ENCODE peak calls at places on chromosomes 7 and 10, in five cellular contexts. P is A549; K is adrenal gland; C is fibroblast of lung; A is CD4-positive, alpha-beta T cell. Q is an unnamed sample.

GRCh38 chr7:106071356-106071998 is 40.6 kb downstream of the SYPL1 start:
- DNase-seq in P (no peak), K (peak), C (peak), A (no peak), Q (no peak)

GRCh38 chr10:112842832-112843360 is 107.2 kb upstream of the TCF7L2 start:
- DNase-seq in P (no peak), K (peak), C (peak), A (no peak), Q (no peak)

GRCh38 chr7:137519964-137520363 is 176.4 kb upstream of the PTN start:
- DNase-seq in P (no peak), K (no peak), C (peak), A (no peak), Q (no peak)

GRCh38 chr7:108308276-108308675 is 148.0 kb downstream of the NRCAM start:
- DNase-seq in P (no peak), K (no peak), C (peak), A (no peak), Q (no peak)

GRCh38 chr10:99276848-99277486 is 41.3 kb upstream of the HPSE2 start:
- DNase-seq in P (peak), K (no peak), C (no peak), A (no peak), Q (no peak)

GRCh38 chr7:38704751-38705150 is 73.6 kb upstream of the AMPH start:
- DNase-seq in P (no peak), K (no peak), C (no peak), A (no peak), Q (no peak)

GRCh38 chr10:122348951-122349361 is 25.6 kb upstream of the PLEKHA1 start:
- DNase-seq in P (no peak), K (no peak), C (no peak), A (no peak), Q (no peak)

GRCh38 chr7:107946451-107946850 is 55.5 kb downstream of the DLD start:
- DNase-seq in P (no peak), K (no peak), C (peak), A (no peak), Q (no peak)

GRCh38 chr10:45152726-45153125 is 152.0 kb downstream of the ZNF22 start:
- DNase-seq in P (no peak), K (no peak), C (no peak), A (no peak), Q (no peak)

GRCh38 chr7:65387893-65388292 is 14.2 kb downstream of the ZNF92 start:
- DNase-seq in P (no peak), K (no peak), C (no peak), A (no peak), Q (no peak)

GRCh38 chr7:6015917-6016652 is 7.0 kb downstream of the AIMP2 start:
- DNase-seq in P (no peak), K (peak), C (peak), A (no peak), Q (no peak)

GRCh38 chr7:131139462-131139861 is 188.2 kb upstream of the MKLN1 start:
- DNase-seq in P (no peak), K (no peak), C (no peak), A (no peak), Q (no peak)

GRCh38 chr10:35058686-35059085 is 31.5 kb downstream of the CUL2 start:
- DNase-seq in P (no peak), K (no peak), C (no peak), A (no peak), Q (no peak)

GRCh38 chr10:35056133-35056532 is 34.0 kb downstream of the CUL2 start:
- DNase-seq in P (no peak), K (no peak), C (no peak), A (no peak), Q (no peak)

GRCh38 chr10:35058134-35058533 is 32.0 kb downstream of the CUL2 start:
- DNase-seq in P (peak), K (no peak), C (peak), A (no peak), Q (no peak)

GRCh38 chr10:35059486-35059885 is 30.7 kb downstream of the CUL2 start:
- DNase-seq in P (no peak), K (no peak), C (peak), A (no peak), Q (no peak)

GRCh38 chr10:35056686-35057085 is 33.5 kb downstream of the CUL2 start:
- DNase-seq in P (no peak), K (no peak), C (no peak), A (no peak), Q (no peak)
- TF ChIP-seq CTCF in P (no peak), K (no peak), C (no peak), A (no peak), Q (no peak)

GRCh38 chr10:118734477-118734876 is 20.3 kb downstream of the CACUL1 start:
- DNase-seq in P (no peak), K (no peak), C (no peak), A (no peak), Q (no peak)
- TF ChIP-seq CTCF in P (peak), K (peak), C (peak), A (peak), Q (no peak)

GRCh38 chr7:81501220-81501619 is 268.6 kb downstream of the HGF start:
- DNase-seq in P (no peak), K (no peak), C (peak), A (no peak), Q (no peak)

GRCh38 chr7:81500631-81501030 is 269.2 kb downstream of the HGF start:
- DNase-seq in P (no peak), K (no peak), C (no peak), A (no peak), Q (no peak)

GRCh38 chr7:81503771-81504170 is 266.1 kb downstream of the HGF start:
- DNase-seq in P (no peak), K (no peak), C (no peak), A (no peak), Q (no peak)

GRCh38 chr7:81503321-81503720 is 266.5 kb downstream of the HGF start:
- DNase-seq in P (no peak), K (no peak), C (no peak), A (no peak), Q (no peak)

GRCh38 chr7:81499262-81500116 is 270.4 kb downstream of the HGF start:
- DNase-seq in P (peak), K (no peak), C (peak), A (no peak), Q (no peak)
- TF ChIP-seq CTCF in P (peak), K (peak), C (peak), A (no peak), Q (peak)

GRCh38 chr10:94496646-94497045 is 48.9 kb upstream of the HELLS start:
- DNase-seq in P (no peak), K (no peak), C (no peak), A (no peak), Q (no peak)

GRCh38 chr10:94496010-94496409 is 49.6 kb upstream of the HELLS start:
- DNase-seq in P (no peak), K (no peak), C (peak), A (no peak), Q (no peak)

DNA sequence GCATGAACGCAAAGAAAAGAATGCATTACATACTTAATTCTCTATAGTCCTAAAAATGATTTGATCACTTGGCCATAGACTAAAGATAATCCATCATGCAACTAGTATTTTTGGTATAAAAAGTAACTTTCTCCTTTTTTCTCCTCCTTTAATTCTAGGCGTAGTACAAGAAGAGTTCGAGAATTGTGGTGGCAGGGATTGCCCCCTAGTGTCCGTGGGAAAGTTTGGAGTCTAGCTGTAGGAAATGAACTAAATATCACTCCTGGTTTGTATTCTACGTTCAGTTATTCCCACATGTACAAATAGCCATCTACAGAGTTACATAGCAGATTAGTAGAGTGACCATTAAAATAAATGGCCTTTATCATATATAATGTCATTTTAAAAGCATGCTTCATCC is 45.5 kb upstream of the HELLS start:
- DNase-seq in P (no peak), K (no peak), C (no peak), A (no peak), Q (no peak)
- TF ChIP-seq CTCF in P (peak), K (no peak), C (peak), A (no peak), Q (no peak)

GRCh38 chr10:29634764-29635625 is at the start of gene SVIL:
- DNase-seq in P (no peak), K (peak), C (peak), A (no peak), Q (no peak)
- TF ChIP-seq CTCF in P (no peak), K (no peak), C (no peak), A (no peak), Q (no peak)

DNA sequence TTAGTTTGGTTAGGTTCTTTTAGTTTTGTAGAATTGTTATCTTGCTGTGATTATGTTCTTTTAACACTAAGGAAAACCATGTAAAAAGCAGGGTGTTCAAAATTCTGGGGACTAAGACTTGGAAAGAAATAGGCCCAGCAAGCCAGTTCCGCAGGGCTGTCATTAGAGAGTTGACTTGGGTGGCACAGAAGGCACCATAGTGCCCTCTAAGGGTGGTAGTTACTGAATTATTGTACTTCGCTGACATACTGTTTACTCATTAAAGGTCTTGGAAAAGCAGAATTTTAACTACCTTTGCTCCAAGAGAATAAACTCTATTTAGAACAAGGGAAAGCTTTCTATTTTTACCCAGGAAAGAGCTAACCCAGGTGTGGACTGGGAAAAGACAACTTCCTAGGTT is 86.5 kb downstream of the OTUD1 start:
- DNase-seq in P (peak), K (no peak), C (peak), A (no peak), Q (no peak)
- TF ChIP-seq CTCF in P (peak), K (peak), C (peak), A (peak), Q (no peak)

GRCh38 chr10:61452229-61452651 is 941 bp downstream of the TMEM26 start:
- DNase-seq in P (no peak), K (no peak), C (peak), A (no peak), Q (peak)
- TF ChIP-seq CTCF in P (no peak), K (no peak), C (no peak), A (no peak), Q (no peak)

DNA sequence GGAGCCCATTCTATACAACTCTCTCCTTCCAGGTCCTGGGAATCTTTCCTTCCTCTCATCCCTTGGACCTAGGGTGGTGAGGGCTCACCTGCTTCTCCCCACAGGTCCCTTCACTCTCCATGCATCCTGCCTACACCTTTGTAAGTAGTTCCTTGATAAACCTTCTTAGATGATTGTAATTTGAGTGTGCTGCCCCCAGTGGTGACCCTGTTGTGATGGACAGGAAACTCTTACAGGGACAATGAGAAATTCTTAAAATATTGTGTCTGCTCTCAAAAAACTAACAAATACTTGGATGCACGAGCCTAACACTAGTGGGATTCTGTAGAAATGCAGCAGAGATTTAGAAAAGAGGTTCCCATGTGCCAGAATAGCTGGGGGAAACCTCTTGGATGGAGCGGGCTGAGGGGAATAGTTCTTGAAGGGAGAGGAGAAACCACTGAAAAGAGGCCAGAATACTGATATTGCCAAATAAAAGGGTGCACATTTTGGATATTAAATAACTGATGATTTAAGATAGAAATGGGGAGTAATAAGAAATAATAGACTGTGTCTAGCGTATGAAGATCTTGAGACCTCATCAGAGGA is 6.7 kb upstream of the PAXIP1 start:
- DNase-seq in P (peak), K (no peak), C (no peak), A (no peak), Q (no peak)
- TF ChIP-seq CTCF in P (peak), K (no peak), C (peak), A (peak), Q (no peak)